ENCODE peak calls at places on chromosome 20, in four cellular contexts. W is left ventricle myocardium inferior; D is mammary epithelial cell; C is CD4-positive, alpha-beta T cell. Z is an unnamed sample.

GRCh38 chr20:24465730-24466129 is 3.7 kb upstream of the SYNDIG1 start:
- DNase-seq in W (peak), D (peak), C (no peak), Z (peak)

GRCh38 chr20:61861858-61862257 is 203.8 kb downstream of the TAF4 start:
- DNase-seq in W (no peak), D (no peak), C (no peak), Z (no peak)

GRCh38 chr20:1087311-1087710 is 31.1 kb upstream of the PSMF1 start:
- DNase-seq in W (no peak), D (peak), C (no peak), Z (no peak)

GRCh38 chr20:9140172-9140760 is 71.4 kb downstream of the PLCB4 start:
- DNase-seq in W (no peak), D (no peak), C (no peak), Z (no peak)

GRCh38 chr20:45470262-45470931 is 844 bp downstream of the WFDC2 start:
- DNase-seq in W (no peak), D (no peak), C (no peak), Z (no peak)

GRCh38 chr20:63885264-63886053 is 9.5 kb upstream of the DNAJC5 start:
- DNase-seq in W (no peak), D (peak), C (no peak), Z (no peak)

GRCh38 chr20:38748863-38749153 is 548 bp downstream of the ACTR5 start:
- DNase-seq in W (no peak), D (no peak), C (no peak), Z (no peak)

GRCh38 chr20:4730782-4731181 is 9.1 kb downstream of the PRND start:
- DNase-seq in W (no peak), D (no peak), C (no peak), Z (no peak)

GRCh38 chr20:46084805-46085792 is 4.7 kb downstream of the NCOA5 start:
- DNase-seq in W (no peak), D (peak), C (no peak), Z (peak)

DNA sequence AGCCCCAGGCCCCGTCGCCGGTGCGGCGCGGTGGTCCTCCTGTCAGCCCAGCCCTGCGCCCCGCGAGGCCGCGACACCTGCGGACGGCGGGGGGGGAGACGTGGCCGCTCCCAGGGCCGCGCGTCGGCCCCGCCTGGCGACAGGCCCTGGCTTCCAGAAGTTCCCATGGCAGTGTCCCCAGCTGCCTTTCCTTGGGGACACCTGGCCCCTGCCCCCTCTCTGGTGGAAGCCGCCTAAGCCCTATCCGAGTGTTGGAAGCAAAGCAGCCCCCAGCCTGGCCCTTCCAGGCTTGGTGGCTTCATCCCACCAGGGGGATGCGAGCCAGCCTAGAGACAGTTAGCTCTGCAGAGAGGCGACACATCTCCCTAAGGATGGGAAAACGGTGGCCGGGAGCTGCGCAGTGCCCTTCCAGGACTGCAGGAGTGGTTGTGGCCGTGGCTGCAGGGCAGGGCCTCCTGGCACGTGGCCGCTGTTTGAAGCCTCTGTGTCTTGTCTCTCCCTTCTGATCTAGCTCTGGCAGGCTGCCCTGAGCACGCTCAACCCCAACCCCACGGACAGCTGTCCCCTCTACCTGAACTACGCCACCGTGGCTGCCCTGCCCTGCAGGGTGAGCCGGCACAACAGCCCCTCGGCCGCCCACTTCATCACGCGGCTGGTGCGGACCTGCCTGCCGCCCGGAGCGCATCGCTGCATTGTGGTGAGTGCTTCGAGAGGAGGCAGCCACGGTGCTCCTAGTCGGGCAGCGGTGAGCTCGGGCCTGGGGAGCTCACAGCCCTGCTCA is 816 bp downstream of the NPEPL1 start:
- DNase-seq in W (peak), D (no peak), C (no peak), Z (no peak)
- TF ChIP-seq CTCF in W (no peak), D (no peak), C (no peak), Z (no peak)

GRCh38 chr20:56957737-56958553 is 308.5 kb downstream of the BMP7 start:
- DNase-seq in W (no peak), D (no peak), C (no peak), Z (peak)
- TF ChIP-seq CTCF in W (no peak), D (no peak), C (no peak), Z (no peak)

GRCh38 chr20:49852522-49853055 is 40.0 kb downstream of the SLC9A8 start:
- DNase-seq in W (no peak), D (no peak), C (no peak), Z (no peak)
- TF ChIP-seq CTCF in W (no peak), D (no peak), C (no peak), Z (no peak)

GRCh38 chr20:43389839-43390626 is 67.7 kb upstream of the SRSF6 start:
- DNase-seq in W (no peak), D (no peak), C (no peak), Z (no peak)
- TF ChIP-seq CTCF in W (peak), D (no peak), C (no peak), Z (no peak)

GRCh38 chr20:19211661-19212523 is 550 bp upstream of the SLC24A3 start:
- DNase-seq in W (no peak), D (no peak), C (no peak), Z (peak)
- TF ChIP-seq CTCF in W (no peak), D (no peak), C (no peak), Z (peak)

GRCh38 chr20:22106308-22106938 is 401.0 kb downstream of the PAX1 start:
- DNase-seq in W (no peak), D (no peak), C (no peak), Z (peak)
- TF ChIP-seq CTCF in W (peak), D (peak), C (no peak), Z (peak)

GRCh38 chr20:32019563-32020463 is 9.6 kb downstream of the CCM2L start:
- DNase-seq in W (no peak), D (no peak), C (no peak), Z (no peak)
- TF ChIP-seq CTCF in W (no peak), D (no peak), C (no peak), Z (no peak)

GRCh38 chr20:50037123-50037522 is 54.3 kb downstream of the SNAI1 start:
- DNase-seq in W (no peak), D (no peak), C (no peak), Z (no peak)

GRCh38 chr20:50038169-50038568 is 55.4 kb downstream of the SNAI1 start:
- DNase-seq in W (no peak), D (no peak), C (no peak), Z (no peak)

GRCh38 chr20:50039706-50040431 is 57.1 kb downstream of the SNAI1 start:
- DNase-seq in W (no peak), D (no peak), C (no peak), Z (no peak)

GRCh38 chr20:50037575-50037974 is 54.8 kb downstream of the SNAI1 start:
- DNase-seq in W (no peak), D (no peak), C (no peak), Z (no peak)

DNA sequence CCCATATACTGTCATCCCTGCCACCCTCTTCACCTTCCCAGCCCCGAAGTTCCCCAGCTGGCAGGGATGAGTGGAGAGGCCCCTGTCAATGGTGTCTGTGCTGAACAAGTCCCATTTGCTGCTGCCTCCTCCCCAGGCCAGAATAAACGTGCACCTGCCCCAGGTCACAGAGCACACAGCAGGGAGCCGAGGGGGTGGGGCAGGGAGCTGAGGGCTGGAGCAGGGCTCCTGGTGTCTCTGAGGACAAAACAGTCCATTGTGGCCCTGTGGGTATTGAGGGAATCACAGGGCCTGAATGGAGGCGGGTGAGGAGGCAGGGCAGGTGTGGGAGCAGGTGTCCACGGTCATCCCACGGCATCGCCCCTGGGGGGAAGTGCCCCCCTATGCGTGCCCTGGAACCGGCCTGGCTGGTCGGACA is 55.8 kb downstream of the SNAI1 start:
- DNase-seq in W (no peak), D (no peak), C (no peak), Z (no peak)
- TF ChIP-seq CTCF in W (no peak), D (no peak), C (no peak), Z (no peak)

GRCh38 chr20:36728986-36729385 is 16.9 kb downstream of the NDRG3 start:
- DNase-seq in W (no peak), D (peak), C (no peak), Z (peak)
- TF ChIP-seq CTCF in W (no peak), D (peak), C (no peak), Z (peak)

DNA sequence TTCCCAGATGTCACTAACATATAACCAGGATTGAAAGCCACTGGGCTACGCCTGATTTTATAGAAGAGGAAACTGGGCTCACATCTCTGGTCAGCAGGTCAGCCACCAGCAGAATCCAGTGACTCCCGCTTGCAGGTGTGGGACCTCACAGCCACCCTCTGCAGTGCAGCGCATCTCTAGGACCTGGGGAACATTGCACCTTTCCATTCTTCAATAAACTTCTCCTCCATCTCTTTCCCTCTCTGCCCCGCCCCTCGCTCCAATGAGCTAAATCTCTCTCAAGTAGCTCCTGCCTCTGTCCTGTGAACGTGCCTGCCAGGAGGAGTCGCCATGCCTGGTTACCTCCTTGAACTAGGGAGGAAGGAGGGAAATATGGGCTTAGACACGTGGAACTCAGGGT is 469.6 kb downstream of the PREX1 start:
- DNase-seq in W (no peak), D (no peak), C (no peak), Z (no peak)
- TF ChIP-seq CTCF in W (no peak), D (no peak), C (no peak), Z (no peak)

Z was measured in astrocyte of the spinal cord.